ENCODE peak calls at places on chromosomes 12 and 14, in five cellular contexts. M is A549, B is GM12865, V is stomach, Y is psoas muscle. I is an unnamed sample.

GRCh38 chr12:113926792-113927191 is 39.3 kb downstream of the RBM19 start:
- DNase-seq in M (no peak), B (peak), V (no peak), Y (no peak), I (no peak)

GRCh38 chr14:25308244-25308643 is 258.3 kb upstream of the STXBP6 start:
- DNase-seq in M (no peak), B (no peak), V (no peak), Y (no peak), I (peak)

GRCh38 chr14:63200767-63201166 is 3.5 kb upstream of the RHOJ start:
- DNase-seq in M (no peak), B (no peak), V (no peak), Y (no peak), I (peak)

GRCh38 chr14:49642163-49642562 is 7.1 kb upstream of the DNAAF2 start:
- DNase-seq in M (no peak), B (no peak), V (no peak), Y (no peak), I (no peak)

GRCh38 chr14:68970096-68970612 is 8.9 kb downstream of the ACTN1 start:
- DNase-seq in M (no peak), B (no peak), V (no peak), Y (no peak), I (no peak)

GRCh38 chr14:49892301-49892635 is 614 bp upstream of the ARF6 start:
- DNase-seq in M (peak), B (peak), V (peak), Y (no peak), I (peak)

GRCh38 chr12:76375939-76376338 is 27.7 kb upstream of the BBS10 start:
- DNase-seq in M (no peak), B (no peak), V (no peak), Y (no peak), I (peak)

GRCh38 chr12:128823216-128823915 is 392 bp downstream of the SLC15A4 start:
- DNase-seq in M (peak), B (peak), V (no peak), Y (no peak), I (no peak)

GRCh38 chr14:82251434-82251833 is 717.8 kb upstream of the SEL1L start:
- DNase-seq in M (no peak), B (no peak), V (no peak), Y (no peak), I (no peak)

GRCh38 chr12:49041036-49041880 is 19.3 kb downstream of the KMT2D start:
- DNase-seq in M (no peak), B (no peak), V (no peak), Y (no peak), I (no peak)

GRCh38 chr12:29012673-29013072 is 136.4 kb upstream of the FAR2 start:
- DNase-seq in M (no peak), B (peak), V (no peak), Y (no peak), I (no peak)

GRCh38 chr12:107296681-107297086 is 203.3 kb upstream of the CRY1 start:
- DNase-seq in M (peak), B (no peak), V (no peak), Y (no peak), I (peak)

GRCh38 chr12:120136093-120136770 is 19.7 kb upstream of the RAB35 start:
- DNase-seq in M (no peak), B (no peak), V (no peak), Y (no peak), I (no peak)

GRCh38 chr14:72745991-72746980 is 147.6 kb downstream of the DPF3 start:
- DNase-seq in M (no peak), B (peak), V (peak), Y (peak), I (peak)

GRCh38 chr12:129762436-129762835 is 141.4 kb downstream of the TMEM132D start:
- DNase-seq in M (no peak), B (no peak), V (no peak), Y (no peak), I (no peak)

DNA sequence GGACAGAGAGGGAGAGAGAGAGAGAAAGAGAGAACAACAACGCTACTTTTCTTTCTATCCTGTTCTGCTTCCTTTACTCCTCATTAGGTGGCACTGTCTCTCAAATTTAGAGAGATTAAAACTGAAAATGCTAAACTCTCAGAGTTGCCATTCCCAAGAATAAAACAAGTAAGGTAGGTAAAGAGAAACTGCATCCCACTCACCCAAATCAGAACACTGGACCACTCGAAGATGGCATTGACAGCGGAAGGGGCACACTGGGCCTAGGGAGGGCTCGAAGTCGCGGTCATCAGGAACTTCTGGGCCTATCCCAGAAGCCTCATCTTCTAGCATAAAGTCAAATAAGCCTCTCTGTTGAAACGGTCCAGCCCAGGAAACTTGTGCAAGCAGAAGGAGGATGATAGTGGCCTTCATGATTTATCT is 4.5 kb downstream of the DCN start:
- DNase-seq in M (no peak), B (no peak), V (no peak), Y (peak), I (peak)
- TF ChIP-seq CTCF in M (peak), B (peak), V (peak), Y (peak), I (peak)

GRCh38 chr14:21382886-21383847 is 652 bp downstream of the SUPT16H start:
- DNase-seq in M (peak), B (peak), V (peak), Y (peak), I (peak)

GRCh38 chr14:21384494-21384851 is 654 bp upstream of the SUPT16H start:
- DNase-seq in M (no peak), B (no peak), V (no peak), Y (no peak), I (no peak)

GRCh38 chr14:21379338-21379737 is 4.5 kb downstream of the SUPT16H start:
- DNase-seq in M (no peak), B (no peak), V (no peak), Y (no peak), I (no peak)

GRCh38 chr14:21383848-21384493 is at the start of gene SUPT16H:
- DNase-seq in M (peak), B (peak), V (peak), Y (peak), I (peak)

GRCh38 chr14:21382095-21382494 is 1.7 kb downstream of the SUPT16H start:
- DNase-seq in M (no peak), B (no peak), V (no peak), Y (no peak), I (no peak)
- H3K4me3 ChIP-seq in M (peak), B (peak), V (no peak), Y (peak), I (peak)

DNA sequence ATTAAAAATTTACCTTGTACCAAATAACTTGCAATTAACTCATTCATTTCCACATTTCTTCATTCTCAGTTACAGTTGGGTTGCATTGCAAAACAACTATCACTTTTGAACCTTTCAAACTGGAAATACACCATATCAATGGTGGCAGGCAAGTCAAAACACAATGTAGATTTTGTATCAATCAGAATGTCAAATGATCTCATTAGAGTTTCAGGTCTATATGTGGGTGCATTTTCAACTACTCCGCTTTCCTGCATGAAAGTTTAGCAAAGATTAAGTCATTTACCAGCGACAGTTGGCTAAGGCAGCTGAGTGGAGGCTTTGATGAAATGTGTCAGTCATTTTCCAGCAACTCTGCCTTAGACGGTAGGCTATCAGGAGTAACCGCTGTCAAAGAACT is 124.2 kb downstream of the SLC15A5 start:
- DNase-seq in M (no peak), B (no peak), V (no peak), Y (no peak), I (no peak)
- TF ChIP-seq CTCF in M (no peak), B (no peak), V (no peak), Y (no peak), I (no peak)

DNA sequence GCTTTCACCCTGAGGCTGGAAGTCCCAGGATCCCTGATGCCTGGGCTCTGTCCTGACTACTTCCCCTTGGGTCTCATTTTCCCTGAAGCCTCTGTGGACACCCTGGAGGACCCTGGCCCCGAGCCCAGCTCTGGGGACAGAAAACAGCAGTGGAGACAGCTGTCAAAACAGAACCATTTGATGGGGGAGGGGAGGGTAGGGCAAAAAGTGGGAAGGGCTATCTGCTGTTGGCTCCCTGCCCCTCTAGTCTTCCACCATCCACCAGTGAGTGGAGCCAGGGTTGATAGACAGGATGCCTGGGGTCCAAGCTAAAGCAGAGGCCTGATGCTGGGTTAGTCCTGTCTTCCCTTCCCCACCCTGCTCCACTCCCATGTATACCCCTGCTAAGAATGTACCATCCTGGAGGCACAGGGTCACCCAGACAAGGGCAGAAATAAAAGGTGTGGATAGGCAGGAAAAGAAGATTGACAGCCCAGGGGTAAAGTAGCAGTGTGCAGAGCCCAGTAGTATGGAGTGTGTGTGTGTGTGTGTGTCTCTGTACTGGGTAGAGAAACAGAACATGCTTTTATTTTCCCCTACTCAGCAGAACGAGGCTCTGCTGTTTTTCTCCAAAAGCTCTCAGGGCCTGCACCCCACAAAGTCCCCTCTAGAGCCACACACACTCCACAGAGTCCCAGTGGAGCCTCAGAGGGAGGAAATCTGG is 9.8 kb downstream of the ZNF385A start:
- DNase-seq in M (no peak), B (no peak), V (no peak), Y (peak), I (no peak)
- H3K4me3 ChIP-seq in M (no peak), B (no peak), V (no peak), Y (no peak), I (no peak)

GRCh38 chr14:94356379-94357056 is 31.9 kb downstream of the SERPINA1 start:
- DNase-seq in M (no peak), B (no peak), V (peak), Y (no peak), I (no peak)

GRCh38 chr14:94360945-94361565 is 27.3 kb downstream of the SERPINA1 start:
- DNase-seq in M (no peak), B (no peak), V (peak), Y (no peak), I (no peak)

GRCh38 chr14:94357166-94357565 is 31.2 kb downstream of the SERPINA1 start:
- DNase-seq in M (no peak), B (no peak), V (no peak), Y (no peak), I (no peak)

GRCh38 chr14:94354638-94355185 is 31.6 kb upstream of the SERPINA6 start:
- DNase-seq in M (no peak), B (no peak), V (peak), Y (no peak), I (no peak)

GRCh38 chr14:94355191-94355794 is 32.2 kb upstream of the SERPINA6 start:
- DNase-seq in M (no peak), B (no peak), V (peak), Y (peak), I (peak)
- TF ChIP-seq CTCF in M (peak), B (peak), V (peak), Y (no peak), I (peak)

DNA sequence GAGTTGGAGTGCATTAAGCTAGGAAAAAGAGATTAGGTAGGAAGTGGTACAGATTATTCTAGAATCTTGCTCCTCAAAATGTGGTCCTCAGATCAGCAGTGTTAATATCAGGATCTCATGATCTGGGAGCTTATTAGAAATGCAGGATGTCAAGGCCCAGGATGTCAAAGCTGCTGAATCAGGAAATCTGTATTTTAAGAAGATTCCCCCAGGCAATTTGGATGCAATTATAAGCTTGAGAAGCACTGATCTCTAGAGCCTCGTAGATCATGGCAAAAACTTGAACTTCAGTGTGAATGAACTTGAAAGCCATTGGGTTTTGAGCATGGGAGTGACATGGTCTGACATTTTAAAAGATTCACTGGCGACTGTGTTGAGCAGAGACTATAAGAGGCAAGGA is 6.6 kb downstream of the NCAPD2 start:
- DNase-seq in M (no peak), B (no peak), V (no peak), Y (no peak), I (no peak)
- H3K4me3 ChIP-seq in M (no peak), B (no peak), V (no peak), Y (no peak), I (no peak)

I was measured in fibroblast of mammary gland.